ENCODE peak calls at places on chromosomes 2 and 18, in nine cellular contexts. F is ascending aorta, N is A673, L is heart left ventricle, E is GM06990, Q is Peyer's patch, Y is lower leg skin, T is fibroblast of pulmonary artery, K is neural progenitor cell. P is an unnamed sample.

GRCh38 chr2:49069829-49070228 is 84.5 kb downstream of the FSHR start:
- DNase-seq in T (no peak), K (no peak), Q (no peak), L (no peak), Y (no peak), N (no peak), E (no peak), F (no peak), P (no peak)

GRCh38 chr2:26720322-26721166 is 28.0 kb downstream of the KCNK3 start:
- DNase-seq in E (no peak), L (peak; percentile 95), T (peak; percentile 96), Y (peak; percentile 32), K (no peak), N (no peak), F (peak; percentile 92), Q (peak; percentile 36), P (peak; percentile 74)

GRCh38 chr18:9684901-9685738 is 23.0 kb upstream of the RAB31 start:
- DNase-seq in Q (no peak), F (peak; percentile 72), E (no peak), K (no peak), T (peak; percentile 72), N (no peak), L (peak; percentile 81), Y (no peak), P (peak; percentile 64)

GRCh38 chr2:161044095-161044874 is 115.9 kb upstream of the TANK start:
- DNase-seq in L (no peak), T (peak; percentile 31), Y (peak; percentile 57), F (no peak), E (no peak), Q (no peak), K (no peak), N (no peak), P (no peak)

GRCh38 chr18:27057459-27058302 is 127.4 kb downstream of the CHST9 start:
- DNase-seq in Y (no peak), N (no peak), L (peak; percentile 50), F (no peak), T (no peak), K (no peak), Q (no peak), E (no peak), P (no peak)

GRCh38 chr2:168461942-168462331 is 5.9 kb downstream of the CERS6 start:
- DNase-seq in F (no peak), E (no peak), N (no peak), Y (no peak), Q (no peak), L (no peak), T (no peak), K (no peak), P (no peak)

GRCh38 chr2:191846787-191847620 is at the start of gene CAVIN2:
- DNase-seq in F (peak; percentile 70), E (peak; percentile 20), K (peak; percentile 7), Y (peak; percentile 78), L (peak; percentile 76), T (peak; percentile 91), Q (no peak), N (peak; percentile 57), P (peak; percentile 91)

GRCh38 chr2:111155610-111156009 is 34.9 kb downstream of the BCL2L11 start:
- DNase-seq in N (no peak), Q (no peak), K (no peak), E (no peak), F (no peak), T (no peak), Y (no peak), L (no peak), P (no peak)

GRCh38 chr2:28627722-28628480 is 123.7 kb upstream of the PPP1CB start:
- DNase-seq in F (no peak), L (peak; percentile 78), K (no peak), E (no peak), Y (no peak), N (no peak), Q (no peak), T (peak; percentile 73), P (peak; percentile 72)

GRCh38 chr2:175402591-175402990 is 221.1 kb upstream of the ATP5MC3 start:
- DNase-seq in L (no peak), E (no peak), Q (no peak), F (no peak), Y (no peak), K (no peak), N (peak; percentile 81), T (no peak), P (no peak)

GRCh38 chr2:75130171-75130570 is 69.1 kb downstream of the TACR1 start:
- DNase-seq in E (no peak), L (no peak), F (no peak), T (no peak), K (no peak), Q (no peak), N (peak; percentile 49), Y (no peak), P (no peak)

GRCh38 chr2:105443610-105444598 is 45.1 kb upstream of the FHL2 start:
- DNase-seq in F (no peak), L (no peak), E (no peak), Y (no peak), K (no peak), T (no peak), Q (no peak), N (no peak), P (peak; percentile 14)

GRCh38 chr18:23232331-23232730 is 97.0 kb downstream of the CABLES1 start:
- DNase-seq in F (no peak), T (no peak), L (no peak), Q (no peak), E (no peak), N (peak; percentile 75), K (peak; percentile 61), Y (no peak), P (no peak)

GRCh38 chr2:15058015-15058414 is 425.5 kb downstream of the LRATD1 start:
- DNase-seq in E (no peak), N (peak; percentile 61), Q (no peak), K (peak; percentile 52), T (no peak), Y (no peak), F (no peak), L (no peak), P (no peak)

DNA sequence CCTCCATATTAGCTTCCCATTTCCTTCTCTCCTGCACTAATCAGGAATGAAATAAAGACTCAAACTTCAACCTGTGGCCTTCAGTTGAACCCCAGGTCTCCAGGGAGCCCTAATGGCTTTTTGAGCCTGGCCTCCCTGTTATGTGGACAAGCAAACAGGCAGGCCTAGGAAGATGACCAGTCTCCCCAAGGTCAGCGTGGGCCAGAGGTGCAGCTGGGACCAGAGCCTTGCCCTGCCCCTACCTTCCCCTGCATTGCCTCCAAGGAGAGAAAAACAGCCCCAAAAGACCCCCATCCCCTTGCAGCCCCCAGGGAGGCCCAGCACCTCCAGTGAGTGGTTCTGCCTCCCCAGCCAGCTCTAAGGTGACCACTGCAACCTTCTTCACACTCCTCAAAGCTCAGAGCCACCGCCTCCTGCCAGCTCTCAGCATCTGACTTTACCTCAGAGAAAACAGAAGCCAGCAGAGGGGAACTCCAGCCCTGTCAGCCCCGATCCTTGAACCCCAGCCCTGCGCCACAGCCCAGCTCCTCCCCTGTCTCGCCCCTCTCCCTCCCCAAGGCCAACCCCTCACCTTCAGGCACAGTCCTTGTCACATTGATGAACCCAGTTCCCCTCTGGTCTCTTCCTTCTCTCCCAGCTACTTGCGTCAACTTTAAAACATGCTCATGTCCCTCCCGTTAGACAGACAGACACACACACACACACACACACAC is 59.5 kb upstream of the ID2 start:
- DNase-seq in L (no peak), N (no peak), E (no peak), Q (no peak), K (no peak), F (peak; percentile 55), T (no peak), Y (no peak), P (no peak)
- H3K4me3 ChIP-seq in L (no peak overlapping the region), N (no peak overlapping the region), E (no peak overlapping the region), Q (no peak overlapping the region), K (no peak overlapping the region), F (no peak overlapping the region), T (no peak overlapping the region), Y (no peak overlapping the region), P (no peak overlapping the region)

GRCh38 chr2:154437104-154437503 is 261.4 kb upstream of the KCNJ3 start:
- DNase-seq in Y (no peak), F (no peak), T (no peak), E (no peak), N (no peak), L (no peak), K (no peak), Q (no peak), P (no peak)

GRCh38 chr2:154443919-154444318 is 254.6 kb upstream of the KCNJ3 start:
- DNase-seq in L (no peak), F (no peak), N (no peak), T (no peak), E (no peak), Q (no peak), K (no peak), Y (no peak), P (no peak)

GRCh38 chr2:154439156-154439555 is 259.3 kb upstream of the KCNJ3 start:
- DNase-seq in E (no peak), L (no peak), K (no peak), T (no peak), Q (no peak), F (no peak), N (peak; percentile 10), Y (no peak), P (no peak)
- TF ChIP-seq CTCF in E (no peak), L (peak; percentile 34), K (peak; percentile 33), T (peak; percentile 11), Q (peak; percentile 33), F (no peak), N (peak; percentile 45), Y (no peak), P (no peak)

GRCh38 chr2:17538844-17539554 is 1.5 kb upstream of the VSNL1 start:
- DNase-seq in Q (no peak), N (peak; percentile 93), T (peak; percentile 52), K (peak; percentile 87), F (peak; percentile 79), L (peak; percentile 87), Y (peak; percentile 61), E (peak; percentile 59), P (peak; percentile 80)
- H3K4me3 ChIP-seq in Q (peak overlapping the region; percentile 24), N (peak overlapping the region; percentile 64), T (peak overlapping the region; percentile 56), K (peak overlapping the region; percentile 77), F (peak overlapping the region; percentile 36), L (peak overlapping the region; percentile 50), Y (peak overlapping the region; percentile 23), E (peak overlapping the region; percentile 46), P (peak overlapping the region; percentile 63)

GRCh38 chr2:152067823-152068222 is 31.0 kb downstream of the CACNB4 start:
- DNase-seq in E (no peak), Y (no peak), T (no peak), K (no peak), L (no peak), F (no peak), Q (no peak), N (no peak), P (no peak)

GRCh38 chr2:152061383-152061782 is 37.5 kb downstream of the CACNB4 start:
- DNase-seq in Y (no peak), K (no peak), N (no peak), F (no peak), T (no peak), L (no peak), E (no peak), Q (no peak), P (no peak)

GRCh38 chr2:152065945-152066344 is 32.9 kb downstream of the CACNB4 start:
- DNase-seq in Y (no peak), T (no peak), N (no peak), F (no peak), Q (no peak), K (no peak), E (no peak), L (no peak), P (no peak)

GRCh38 chr2:152062130-152063091 is 36.4 kb downstream of the CACNB4 start:
- DNase-seq in Y (peak; percentile 35), N (no peak), Q (no peak), K (no peak), L (peak; percentile 33), T (peak; percentile 37), E (peak; percentile 57), F (no peak), P (no peak)

GRCh38 chr2:152063325-152063924 is 35.4 kb downstream of the CACNB4 start:
- DNase-seq in L (no peak), Y (no peak), T (no peak), E (no peak), K (no peak), Q (no peak), N (no peak), F (no peak), P (no peak)
- TF ChIP-seq CTCF in L (no peak), Y (no peak), T (no peak), E (no peak), K (no peak), Q (no peak), N (no peak), F (no peak), P (no peak)

P was measured in astrocyte of the spinal cord.